ENCODE peak calls at places on chromosomes 13 and 19, in four cellular contexts. L, U, E and A are unnamed samples.

GRCh38 chr13:39777527-39778061 is 122.1 kb downstream of the COG6 start:
- DNase-seq in L (no peak), U (peak), E (peak), A (peak)

GRCh38 chr19:16316506-16316882 is 8.1 kb upstream of the KLF2 start:
- DNase-seq in L (no peak), U (no peak), E (peak), A (peak)

GRCh38 chr19:10421240-10421948 is 1.1 kb downstream of the PDE4A start:
- DNase-seq in L (no peak), U (no peak), E (no peak), A (no peak)

GRCh38 chr13:77519808-77520207 is 15.7 kb upstream of the SCEL start:
- DNase-seq in L (no peak), U (no peak), E (no peak), A (no peak)

GRCh38 chr19:10159610-10160009 is 35.1 kb downstream of the DNMT1 start:
- DNase-seq in L (no peak), U (no peak), E (no peak), A (no peak)

GRCh38 chr19:56403764-56404704 is at the start of gene ZNF583:
- DNase-seq in L (peak), U (peak), E (peak), A (peak)

GRCh38 chr13:26601669-26602068 is 44.2 kb downstream of the WASF3 start:
- DNase-seq in L (peak), U (peak), E (peak), A (peak)

GRCh38 chr19:45782820-45783785 is 813 bp upstream of the DMPK start:
- DNase-seq in L (no peak), U (no peak), E (no peak), A (peak)

GRCh38 chr13:21670883-21671792 is at the start of gene FGF9:
- DNase-seq in L (peak), U (no peak), E (no peak), A (peak)

GRCh38 chr19:54156490-54156889 is 3.0 kb downstream of the LENG1 start:
- DNase-seq in L (no peak), U (no peak), E (no peak), A (no peak)

GRCh38 chr13:110653271-110653670 is 37.9 kb downstream of the NAXD start:
- DNase-seq in L (no peak), U (no peak), E (no peak), A (no peak)

GRCh38 chr19:1295169-1296012 is 9.7 kb downstream of the EFNA2 start:
- DNase-seq in L (no peak), U (no peak), E (no peak), A (no peak)

GRCh38 chr19:36136975-36137686 is 2.7 kb upstream of the CAPNS1 start:
- DNase-seq in L (peak), U (no peak), E (no peak), A (peak)

GRCh38 chr13:74367193-74367592 is 233.0 kb upstream of the KLF12 start:
- DNase-seq in L (no peak), U (no peak), E (no peak), A (no peak)

GRCh38 chr13:113820813-113821651 is 42.8 kb downstream of the GAS6 start:
- DNase-seq in L (peak), U (peak), E (peak), A (peak)

GRCh38 chr19:7505682-7506384 is 10.1 kb upstream of the ZNF358 start:
- DNase-seq in L (peak), U (no peak), E (no peak), A (no peak)

GRCh38 chr13:95784161-95784880 is 107.4 kb downstream of the DNAJC3 start:
- DNase-seq in L (no peak), U (peak), E (peak), A (peak)